ENCODE peak calls at places on chromosomes 7 and 10, in five cellular contexts. W, B, M, S and T are unnamed samples.

GRCh38 chr7:45701701-45702460 is 127.7 kb downstream of the ADCY1 start:
- DNase-seq in M (no peak), B (no peak), W (no peak), S (no peak), T (no peak)

GRCh38 chr10:77560471-77560870 is 77.1 kb downstream of the KCNMA1 start:
- DNase-seq in B (no peak), S (no peak), W (no peak), M (no peak), T (no peak)

GRCh38 chr10:9009505-9009904 is 955.0 kb downstream of the GATA3 start:
- DNase-seq in M (no peak), B (peak; percentile 2), W (no peak), S (no peak), T (peak; percentile 77)

GRCh38 chr7:105238198-105238765 is 150.4 kb downstream of the SRPK2 start:
- DNase-seq in W (no peak), B (no peak), S (peak; percentile 34), M (no peak), T (no peak)

GRCh38 chr7:5780801-5781496 is 514 bp downstream of the RNF216 start:
- DNase-seq in M (peak; percentile 35), B (peak; percentile 36), W (peak; percentile 15), S (peak; percentile 37), T (no peak)

GRCh38 chr10:114402871-114403544 is 1.3 kb downstream of the AFAP1L2 start:
- DNase-seq in B (no peak), S (peak; percentile 67), W (no peak), M (no peak), T (peak; percentile 69)

GRCh38 chr10:8852546-8852945 is 798.1 kb downstream of the GATA3 start:
- DNase-seq in M (no peak), S (peak; percentile 15), B (no peak), W (no peak), T (no peak)

GRCh38 chr7:64755881-64756280 is 38.3 kb upstream of the ZNF138 start:
- DNase-seq in S (no peak), M (no peak), W (no peak), B (no peak), T (no peak)

GRCh38 chr7:111654414-111654813 is 92.1 kb upstream of the IMMP2L start:
- DNase-seq in W (no peak), M (no peak), S (no peak), B (no peak), T (no peak)

GRCh38 chr10:98411768-98412167 is 3.2 kb downstream of the PYROXD2 start:
- DNase-seq in W (no peak), M (no peak), B (no peak), S (no peak), T (no peak)

GRCh38 chr7:46397591-46397990 is 476.5 kb upstream of the IGFBP3 start:
- DNase-seq in M (no peak), B (no peak), W (no peak), S (no peak), T (no peak)

GRCh38 chr10:103933557-103934121 is 15.7 kb upstream of the STN1 start:
- DNase-seq in S (no peak), B (no peak), W (no peak), M (no peak), T (no peak)

GRCh38 chr10:107919626-107920235 is 755.2 kb upstream of the SORCS1 start:
- DNase-seq in M (no peak), S (no peak), W (no peak), B (no peak), T (no peak)

GRCh38 chr7:41065663-41066062 is 637.2 kb downstream of the INHBA start:
- DNase-seq in S (peak; percentile 7), B (no peak), W (no peak), M (no peak), T (peak; percentile 90)

GRCh38 chr7:157273208-157274202 is 63.3 kb upstream of the DNAJB6 start:
- DNase-seq in S (peak; percentile 81), W (peak; percentile 55), B (peak; percentile 85), M (peak; percentile 62), T (no peak)

GRCh38 chr7:91556956-91557650 is 292.9 kb downstream of the FZD1 start:
- DNase-seq in M (no peak), S (no peak), W (no peak), B (peak; percentile 18), T (peak; percentile 82)

GRCh38 chr7:157525501-157525915 is 188.7 kb downstream of the DNAJB6 start:
- DNase-seq in W (no peak), M (no peak), B (no peak), S (no peak), T (no peak)

GRCh38 chr7:128405345-128406146 is 4.2 kb downstream of the IMPDH1 start:
- DNase-seq in S (peak; percentile 64), M (peak; percentile 57), W (no peak), B (peak; percentile 50), T (no peak)

GRCh38 chr7:116782177-116782711 is 80.1 kb upstream of the CAPZA2 start:
- DNase-seq in S (peak; percentile 44), W (no peak), M (no peak), B (peak; percentile 43), T (peak; percentile 85)

GRCh38 chr10:80407836-80408197 is 534 bp upstream of the PRXL2A start:
- DNase-seq in M (no peak), W (no peak), B (no peak), S (peak; percentile 47), T (no peak)

GRCh38 chr10:58577394-58577793 is 64.7 kb downstream of the BICC1 start:
- DNase-seq in W (no peak), M (no peak), S (no peak), B (peak; percentile 89), T (no peak)

GRCh38 chr10:37301271-37301670 is 175.9 kb downstream of the ANKRD30A start:
- DNase-seq in W (no peak), S (no peak), B (no peak), M (no peak), T (no peak)

GRCh38 chr7:129748710-129749109 is 137.2 kb downstream of the NRF1 start:
- DNase-seq in M (no peak), B (peak; percentile 25), S (no peak), W (no peak), T (no peak)

GRCh38 chr7:124322561-124322960 is 289.7 kb upstream of the TMEM229A start:
- DNase-seq in W (no peak), B (no peak), S (no peak), M (no peak), T (peak; percentile 8)

GRCh38 chr10:46229144-46229563 is 57.6 kb upstream of the ANTXRL start:
- DNase-seq in B (peak; percentile 8), W (no peak), S (peak; percentile 81), M (peak; percentile 13), T (no peak)

GRCh38 chr7:33195264-33195663 is 65.9 kb downstream of the BBS9 start:
- DNase-seq in M (no peak), W (no peak), B (peak; percentile 91), S (no peak), T (peak; percentile 17)

GRCh38 chr10:78952686-78953085 is 116.1 kb upstream of the ZMIZ1 start:
- DNase-seq in W (peak; percentile 53), M (no peak), S (no peak), B (peak; percentile 91), T (no peak)

GRCh38 chr7:144437370-144438191 is 34.1 kb upstream of the NOBOX start:
- DNase-seq in B (peak; percentile 84), M (peak; percentile 27), S (peak; percentile 85), W (peak; percentile 79), T (peak; percentile 72)

GRCh38 chr7:145644426-145645154 is 472.0 kb upstream of the CNTNAP2 start:
- DNase-seq in B (no peak), S (no peak), M (no peak), W (no peak), T (no peak)

DNA sequence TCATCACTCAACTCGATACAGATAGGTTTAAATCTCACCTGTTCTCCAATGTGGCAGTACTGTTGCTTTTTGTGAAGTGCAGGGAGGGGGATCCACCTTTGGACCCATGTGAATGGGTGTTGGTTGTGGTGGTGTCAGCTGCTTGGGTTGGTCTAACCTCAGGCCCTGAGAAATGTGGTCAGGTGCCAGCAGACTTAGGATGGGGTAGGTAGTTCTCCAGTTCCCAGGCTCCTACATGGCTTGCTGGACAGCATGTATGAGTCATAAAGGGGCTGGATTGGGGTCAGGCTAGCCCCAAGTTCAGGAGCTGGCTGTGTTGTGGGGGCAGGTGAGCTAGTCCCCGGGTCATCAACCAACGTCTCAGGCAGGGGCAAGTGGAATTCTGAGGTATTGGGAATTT is 472.6 kb upstream of the CNTNAP2 start:
- DNase-seq in S (no peak), B (no peak), W (no peak), M (no peak), T (no peak)
- TF ChIP-seq CTCF in S (no peak), B (no peak), W (no peak), M (no peak), T (no peak)

GRCh38 chr7:8255680-8256656 is 6.0 kb downstream of the ICA1 start:
- DNase-seq in B (no peak), M (no peak), S (peak; percentile 17), W (no peak), T (no peak)

GRCh38 chr7:8254215-8254614 is 7.8 kb downstream of the ICA1 start:
- DNase-seq in S (no peak), M (no peak), B (no peak), W (no peak), T (no peak)

GRCh38 chr7:8258166-8258565 is 3.8 kb downstream of the ICA1 start:
- DNase-seq in M (no peak), W (no peak), S (no peak), B (no peak), T (no peak)

GRCh38 chr7:8251195-8251594 is 10.8 kb downstream of the ICA1 start:
- DNase-seq in B (no peak), W (no peak), S (no peak), M (no peak), T (no peak)

DNA sequence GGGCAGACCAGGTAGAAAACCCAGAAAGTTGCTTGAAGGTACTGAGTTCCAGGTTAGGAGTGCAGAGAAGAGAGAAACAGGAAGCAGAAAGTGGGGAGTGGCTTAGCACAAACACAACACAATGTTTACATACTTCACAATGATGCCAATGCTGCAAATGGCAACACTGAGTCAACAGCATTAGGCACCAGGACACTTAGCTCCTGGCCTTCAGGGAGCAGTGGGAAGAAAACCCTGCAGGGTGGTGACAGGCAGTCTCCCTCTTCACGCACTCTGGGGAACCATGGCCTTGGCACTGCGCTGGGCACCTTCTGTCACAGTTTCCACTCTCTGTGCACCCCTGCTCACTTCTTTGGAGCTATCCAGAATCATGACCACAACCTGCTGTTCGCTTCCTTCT is 7.3 kb downstream of the ICA1 start:
- DNase-seq in S (no peak), B (no peak), M (no peak), W (no peak), T (no peak)
- H3K27ac ChIP-seq in S (no peak overlapping the region), B (no peak overlapping the region), M (no peak overlapping the region), W (no peak overlapping the region), T (no peak overlapping the region)

GRCh38 chr7:130884437-130885417 is 150.7 kb upstream of the KLF14 start:
- DNase-seq in W (no peak), B (peak; percentile 49), S (no peak), M (no peak), T (no peak)
- H3K4me1 ChIP-seq in W (no peaks in the 10 kb centered on the region), B (no peaks in the 10 kb centered on the region), S (no peaks in the 10 kb centered on the region), M (no peaks in the 10 kb centered on the region), T (peaks cover 39% of the 10 kb centered on the region)

DNA sequence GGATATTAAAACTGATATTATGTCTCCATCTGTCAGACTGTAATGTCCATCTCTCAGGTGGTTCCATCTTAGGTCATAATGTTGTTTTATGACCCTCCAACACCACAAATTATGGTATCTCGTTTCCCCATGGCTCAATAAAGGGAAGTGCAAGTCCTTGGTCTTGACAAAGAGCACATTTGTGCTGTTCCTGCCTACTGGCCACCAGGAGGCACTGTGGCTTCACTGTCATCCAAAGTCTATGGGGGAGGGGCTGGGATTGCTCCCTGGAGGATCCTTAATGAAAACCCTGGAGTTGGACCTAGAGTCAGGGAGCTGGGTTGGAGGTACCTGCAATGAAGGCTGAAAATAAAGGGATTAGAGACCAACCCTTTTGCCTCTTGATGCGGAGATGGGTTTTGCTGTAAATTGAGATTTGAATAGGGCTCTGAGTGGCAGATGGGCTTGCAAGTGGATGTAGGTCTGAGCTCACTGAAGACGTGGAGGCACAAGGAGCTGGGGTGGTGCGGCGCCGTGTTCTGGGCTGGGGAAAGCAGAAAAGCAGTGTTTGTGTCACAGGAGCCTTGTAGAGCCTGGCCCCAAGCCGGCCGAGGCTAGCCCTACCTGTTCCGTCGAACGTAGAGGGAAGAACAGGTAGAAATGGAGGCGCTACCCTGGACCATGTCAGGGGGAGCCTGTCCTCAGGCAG is 180.5 kb upstream of the PRSS58 start:
- DNase-seq in W (no peak), B (peak; percentile 63), S (peak; percentile 93), M (no peak), T (no peak)
- TF ChIP-seq CTCF in W (no peak), B (peak; percentile 81), S (peak; percentile 96), M (peak; percentile 42), T (peak; percentile 76)